ENCODE peak calls at places on chromosomes 4 and X, in ten cellular contexts. N, K, V, U, T, H, G, S, X and R are unnamed samples.

GRCh38 chr4:133996431-133997121 is 205.0 kb downstream of the PABPC4L start:
- DNase-seq in U (no peak), H (no peak), V (no peak), X (no peak), S (no peak), K (no peak), G (no peak), T (no peak), N (no peak), R (no peak)

GRCh38 chrX:125953769-125954168 is 212.3 kb downstream of the DCAF12L2 start:
- DNase-seq in N (no peak), T (no peak), U (no peak), G (no peak), H (no peak), S (no peak), V (no peak), K (no peak), X (no peak), R (no peak)

GRCh38 chrX:150692296-150692695 is 900 bp upstream of the MTMR1 start:
- DNase-seq in G (no peak), U (no peak), S (no peak), T (no peak), V (no peak), N (no peak), X (no peak), K (peak), H (no peak), R (no peak)

GRCh38 chrX:134592303-134592702 is 66.0 kb downstream of the PLAC1 start:
- DNase-seq in H (no peak), V (no peak), N (no peak), U (no peak), T (no peak), G (no peak), K (no peak), X (no peak), S (no peak), R (no peak)

GRCh38 chrX:128156204-128156603 is 104.0 kb upstream of the ACTRT1 start:
- DNase-seq in K (no peak), S (no peak), T (no peak), H (no peak), X (no peak), N (no peak), V (no peak), G (no peak), U (no peak), R (no peak)

GRCh38 chrX:113399501-113400192 is 559.0 kb upstream of the AMOT start:
- DNase-seq in S (no peak), T (no peak), N (no peak), K (no peak), V (peak), X (peak), G (no peak), H (no peak), U (peak), R (no peak)

GRCh38 chr4:1989533-1990347 is 19.0 kb downstream of the NELFA start:
- DNase-seq in V (no peak), U (no peak), S (no peak), X (no peak), G (peak), T (no peak), K (no peak), H (peak), N (no peak), R (no peak)

GRCh38 chr4:108544504-108544903 is 75.9 kb upstream of the RPL34 start:
- DNase-seq in S (no peak), T (peak), V (peak), K (no peak), H (no peak), G (no peak), N (no peak), U (peak), X (peak), R (no peak)

GRCh38 chr4:90060039-90060438 is 67.2 kb upstream of the CCSER1 start:
- DNase-seq in G (no peak), S (no peak), N (no peak), H (no peak), K (no peak), U (no peak), V (no peak), T (no peak), X (no peak), R (no peak)

GRCh38 chr4:121789960-121790829 is 10.9 kb upstream of the EXOSC9 start:
- DNase-seq in U (no peak), K (no peak), T (no peak), V (peak), N (no peak), H (no peak), S (no peak), X (peak), G (no peak), R (no peak)

GRCh38 chr4:126247409-126247808 is 932.7 kb downstream of the FAT4 start:
- DNase-seq in K (no peak), V (no peak), X (no peak), U (no peak), S (no peak), N (no peak), H (no peak), T (no peak), G (no peak), R (no peak)

GRCh38 chr4:143036443-143036842 is 148.3 kb upstream of the USP38 start:
- DNase-seq in N (no peak), T (no peak), H (no peak), V (no peak), X (no peak), U (no peak), K (no peak), S (no peak), G (no peak), R (no peak)

GRCh38 chrX:68686684-68687045 is 39.2 kb downstream of the STARD8 start:
- DNase-seq in V (peak), H (no peak), G (no peak), U (peak), S (no peak), X (peak), N (peak), K (no peak), T (no peak), R (no peak)

GRCh38 chr4:24796632-24797031 is 1.3 kb downstream of the SOD3 start:
- DNase-seq in T (no peak), H (peak), V (no peak), G (no peak), S (no peak), K (no peak), U (no peak), X (no peak), N (no peak), R (no peak)

GRCh38 chr4:183801460-183802168 is 103.5 kb upstream of the STOX2 start:
- DNase-seq in H (no peak), T (no peak), X (no peak), N (no peak), K (no peak), U (no peak), V (no peak), G (no peak), S (no peak), R (no peak)

GRCh38 chr4:20612313-20612712 is 87.9 kb upstream of the PACRGL start:
- DNase-seq in T (no peak), K (no peak), S (no peak), V (peak), H (no peak), N (no peak), U (no peak), X (no peak), G (no peak), R (no peak)

GRCh38 chr4:95215991-95216605 is 332.7 kb downstream of the UNC5C start:
- DNase-seq in U (peak), K (no peak), V (peak), S (no peak), X (peak), H (no peak), G (no peak), T (peak), N (no peak), R (no peak)

GRCh38 chr4:8726344-8726851 is 133.8 kb downstream of the CPZ start:
- DNase-seq in U (no peak), V (no peak), N (peak), T (no peak), K (no peak), G (peak), X (no peak), S (peak), H (no peak), R (no peak)

GRCh38 chr4:5812506-5813229 is 80.2 kb downstream of the CRMP1 start:
- DNase-seq in X (peak), T (peak), N (peak), G (no peak), S (no peak), V (peak), U (peak), H (no peak), K (peak), R (no peak)

GRCh38 chrX:48936429-48937064 is 17.7 kb upstream of the PIM2 start:
- DNase-seq in G (no peak), T (no peak), H (no peak), S (no peak), V (no peak), K (no peak), N (no peak), X (no peak), U (no peak), R (no peak)

GRCh38 chrX:102715967-102716366 is 3.7 kb downstream of the GPRASP2 start:
- DNase-seq in N (no peak), X (no peak), H (no peak), S (no peak), G (peak), U (no peak), T (no peak), K (no peak), V (no peak), R (no peak)

GRCh38 chrX:132820675-132821074 is 137.8 kb downstream of the HS6ST2 start:
- DNase-seq in V (no peak), U (no peak), G (no peak), X (no peak), H (no peak), N (no peak), T (no peak), S (no peak), K (no peak), R (no peak)

GRCh38 chr4:978957-979701 is 5.8 kb upstream of the DGKQ start:
- DNase-seq in V (no peak), S (no peak), T (no peak), G (no peak), U (peak), K (no peak), N (no peak), H (no peak), X (peak), R (no peak)

GRCh38 chrX:1536712-1537030 is 314 bp downstream of the P2RY8 start:
- DNase-seq in X (no peak), G (no peak), V (no peak), U (no peak), H (no peak), T (no peak), K (no peak), N (no peak), S (no peak), R (no peak)
- H3K4me3 ChIP-seq in X (no peak), G (no peak), V (no peak), U (no peak), H (peak), T (no peak), K (peak), N (peak), S (peak), R (peak)

GRCh38 chrX:44908198-44908597 is 35.2 kb downstream of the KDM6A start:
- DNase-seq in U (no peak), G (no peak), H (no peak), X (peak), N (no peak), S (no peak), T (no peak), K (no peak), V (peak), R (no peak)

GRCh38 chrX:44904542-44905115 is 31.6 kb downstream of the KDM6A start:
- DNase-seq in N (no peak), T (no peak), S (no peak), V (peak), K (no peak), U (no peak), X (no peak), H (no peak), G (no peak), R (no peak)

GRCh38 chrX:44908838-44909237 is 35.9 kb downstream of the KDM6A start:
- DNase-seq in S (no peak), X (no peak), K (no peak), V (no peak), U (no peak), N (no peak), H (no peak), G (no peak), T (no peak), R (no peak)

GRCh38 chrX:44906041-44906440 is 33.1 kb downstream of the KDM6A start:
- DNase-seq in V (no peak), S (no peak), N (no peak), G (no peak), X (no peak), K (peak), U (no peak), H (no peak), T (no peak), R (no peak)

GRCh38 chrX:44906542-44906941 is 33.6 kb downstream of the KDM6A start:
- DNase-seq in X (no peak), T (no peak), H (no peak), G (no peak), N (no peak), S (no peak), V (no peak), U (no peak), K (no peak), R (no peak)
- H3K4me3 ChIP-seq in X (no peak), T (no peak), H (no peak), G (no peak), N (no peak), S (no peak), V (no peak), U (no peak), K (peak), R (no peak)

GRCh38 chr4:15374697-15375096 is 53.1 kb upstream of the C1QTNF7 start:
- DNase-seq in X (peak), S (no peak), H (no peak), V (no peak), U (no peak), N (no peak), G (no peak), T (no peak), K (no peak), R (no peak)
- H3K4me3 ChIP-seq in X (peak), S (no peak), H (peak), V (peak), U (peak), N (peak), G (no peak), T (no peak), K (no peak), R (no peak)

DNA sequence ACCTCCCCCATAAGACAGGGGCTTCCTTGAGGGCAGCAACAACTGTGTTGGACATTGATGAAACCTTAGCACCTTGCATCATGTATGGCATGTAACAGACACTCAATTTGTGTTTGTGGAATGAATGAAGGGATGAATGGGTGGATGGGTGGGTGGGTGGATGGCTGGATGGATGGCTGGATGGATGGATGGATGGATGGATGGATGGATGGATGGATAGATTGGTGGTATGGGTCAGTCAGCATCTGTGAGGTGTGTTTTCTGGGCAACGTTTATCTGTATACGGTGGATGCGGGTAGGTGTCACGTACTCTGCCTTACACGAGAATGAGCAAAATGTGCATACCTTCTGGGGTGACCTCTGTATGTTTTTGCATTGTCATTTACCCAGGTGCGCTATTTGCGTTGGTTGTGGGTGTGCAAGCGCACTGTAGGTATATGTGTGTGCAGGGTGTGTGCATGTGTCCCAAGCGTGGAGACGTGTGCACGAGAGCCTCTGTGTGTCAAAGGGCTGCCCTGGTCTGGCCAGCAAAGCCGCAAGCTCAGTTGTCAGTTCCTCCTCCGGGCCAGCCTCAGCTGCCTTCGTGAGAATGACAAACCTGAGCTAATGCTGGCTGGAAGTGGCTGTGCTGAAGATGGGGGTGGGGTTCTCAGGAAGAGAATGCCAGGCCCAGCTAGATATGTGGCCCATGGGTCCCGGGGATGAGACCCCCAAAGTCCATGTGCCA is 26.5 kb downstream of the ELF4 start:
- DNase-seq in S (no peak), U (no peak), H (no peak), K (peak), X (no peak), G (no peak), V (no peak), T (no peak), N (no peak), R (no peak)
- H3K4me3 ChIP-seq in S (no peak), U (no peak), H (no peak), K (peak), X (no peak), G (no peak), V (no peak), T (no peak), N (no peak), R (peak)